ENCODE peak calls at places on chromosomes 6 and 20, in nine cellular contexts. V is activated T-helper 1 cell treated with Interleukin-2 at 50 U/mL for 16 hours; P is stimulated activated CD8-positive, alpha-beta memory T cell treated with anti-CD3 and anti-CD28 coated beads, Interleukin-4, amount 100 ng/mL, for 48 hours; E is effector memory CD8-positive, alpha-beta T cell; U is stimulated activated CD4-positive, alpha-beta T cell treated with anti-CD3 and anti-CD28 coated beads, Interleukin-4, amount 100 ng/mL, for 4 hours; O is GM04504; L is A673; S is Daoy; F is M059J. K is an unnamed sample.

GRCh38 chr6:77457720-77458349 is 5.5 kb downstream of the HTR1B start:
- DNase-seq in V (no peak), P (peak; percentile 65), E (no peak), U (no peak), O (peak; percentile 74), L (peak; percentile 79), S (peak; percentile 55), F (peak; percentile 89), K (peak; percentile 38)

GRCh38 chr6:39931607-39932006 is 2.7 kb downstream of the MOCS1 start:
- DNase-seq in V (no peak), P (no peak), E (no peak), U (no peak), O (no peak), L (no peak), S (no peak), F (no peak), K (no peak)

GRCh38 chr6:113813207-113813606 is 43.9 kb upstream of the MARCKS start:
- DNase-seq in V (no peak), P (no peak), E (no peak), U (no peak), O (peak; percentile 41), L (no peak), S (peak; percentile 56), F (peak; percentile 82), K (no peak)

GRCh38 chr6:133697666-133698065 is 191.2 kb upstream of the TCF21 start:
- DNase-seq in V (no peak), P (no peak), E (no peak), U (no peak), O (peak; percentile 44), L (peak; percentile 32), S (no peak), F (peak; percentile 11), K (no peak)

GRCh38 chr6:33740204-33740608 is 6.5 kb downstream of the IP6K3 start:
- DNase-seq in V (no peak), P (no peak), E (no peak), U (no peak), O (no peak), L (no peak), S (no peak), F (no peak), K (no peak)

GRCh38 chr6:90466191-90466940 is 120.5 kb downstream of the MAP3K7 start:
- DNase-seq in V (no peak), P (no peak), E (no peak), U (no peak), O (no peak), L (no peak), S (peak; percentile 29), F (peak; percentile 32), K (no peak)

GRCh38 chr6:122956376-122956775 is 39.7 kb upstream of the CLVS2 start:
- DNase-seq in V (no peak), P (no peak), E (no peak), U (no peak), O (no peak), L (no peak), S (no peak), F (no peak), K (no peak)

GRCh38 chr6:151765444-151765886 is 42.0 kb upstream of the ESR1 start:
- DNase-seq in V (no peak), P (peak; percentile 43), E (peak; percentile 18), U (no peak), O (peak; percentile 55), L (peak; percentile 81), S (peak; percentile 61), F (peak; percentile 72), K (peak; percentile 31)

GRCh38 chr6:149476789-149477455 is 7.9 kb downstream of the ZC3H12D start:
- DNase-seq in V (no peak), P (no peak), E (no peak), U (no peak), O (no peak), L (no peak), S (no peak), F (no peak), K (no peak)

GRCh38 chr20:40545478-40545877 is 143.6 kb downstream of the MAFB start:
- DNase-seq in V (no peak), P (no peak), E (no peak), U (no peak), O (no peak), L (no peak), S (no peak), F (no peak), K (no peak)

GRCh38 chr6:37820713-37821069 is 1.2 kb downstream of the ZFAND3 start:
- DNase-seq in V (no peak), P (no peak), E (no peak), U (no peak), O (no peak), L (no peak), S (no peak), F (no peak), K (no peak)

GRCh38 chr20:358891-359555 is 12.1 kb downstream of the NRSN2 start:
- DNase-seq in V (no peak), P (no peak), E (no peak), U (no peak), O (no peak), L (no peak), S (no peak), F (no peak), K (no peak)

GRCh38 chr6:53938810-53939209 is 144.0 kb downstream of the LRRC1 start:
- DNase-seq in V (no peak), P (no peak), E (no peak), U (no peak), O (no peak), L (no peak), S (no peak), F (peak; percentile 75), K (no peak)

GRCh38 chr6:579339-579738 is 77.6 kb downstream of the HUS1B start:
- DNase-seq in V (no peak), P (no peak), E (no peak), U (no peak), O (peak; percentile 15), L (peak; percentile 45), S (no peak), F (no peak), K (no peak)

GRCh38 chr20:36462440-36463211 is 78.7 kb upstream of the MYL9 start:
- DNase-seq in V (no peak), P (peak; percentile 35), E (no peak), U (no peak), O (peak; percentile 39), L (no peak), S (peak; percentile 82), F (peak; percentile 80), K (no peak)

GRCh38 chr20:57194154-57194553 is 72.3 kb downstream of the BMP7 start:
- DNase-seq in V (no peak), P (no peak), E (no peak), U (no peak), O (no peak), L (no peak), S (no peak), F (no peak), K (no peak)

GRCh38 chr6:71675386-71675785 is 211.0 kb upstream of the RIMS1 start:
- DNase-seq in V (no peak), P (no peak), E (no peak), U (no peak), O (no peak), L (no peak), S (no peak), F (no peak), K (no peak)

GRCh38 chr6:104642871-104643270 is 216.8 kb downstream of the HACE1 start:
- DNase-seq in V (no peak), P (no peak), E (no peak), U (no peak), O (no peak), L (peak; percentile 14), S (no peak), F (peak; percentile 65), K (no peak)

GRCh38 chr20:35604444-35604750 is 11.2 kb upstream of the SPAG4 start:
- DNase-seq in V (no peak), P (peak; percentile 49), E (no peak), U (no peak), O (no peak), L (no peak), S (no peak), F (no peak), K (no peak)

GRCh38 chr6:138973481-138974140 is 14.4 kb downstream of the REPS1 start:
- DNase-seq in V (no peak), P (no peak), E (no peak), U (no peak), O (no peak), L (no peak), S (peak; percentile 35), F (peak; percentile 85), K (no peak)

GRCh38 chr20:24977797-24978196 is 14.8 kb downstream of the APMAP start:
- DNase-seq in V (no peak), P (no peak), E (no peak), U (no peak), O (no peak), L (no peak), S (no peak), F (no peak), K (no peak)

GRCh38 chr6:42028234-42029061 is 21.9 kb upstream of the TAF8 start:
- DNase-seq in V (no peak), P (peak; percentile 46), E (no peak), U (no peak), O (no peak), L (no peak), S (peak; percentile 92), F (peak; percentile 76), K (no peak)

GRCh38 chr6:21615504-21615903 is 22.0 kb downstream of the SOX4 start:
- DNase-seq in V (no peak), P (no peak), E (no peak), U (no peak), O (no peak), L (no peak), S (peak; percentile 43), F (peak; percentile 55), K (no peak)

GRCh38 chr20:8265588-8265987 is 133.5 kb downstream of the PLCB1 start:
- DNase-seq in V (no peak), P (no peak), E (no peak), U (no peak), O (no peak), L (no peak), S (no peak), F (no peak), K (no peak)

GRCh38 chr6:97218912-97219311 is 64.1 kb downstream of the MMS22L start:
- DNase-seq in V (no peak), P (no peak), E (no peak), U (no peak), O (no peak), L (no peak), S (no peak), F (no peak), K (no peak)

GRCh38 chr20:63457737-63458136 is 14.7 kb downstream of the KCNQ2 start:
- DNase-seq in V (no peak), P (no peak), E (no peak), U (no peak), O (no peak), L (peak; percentile 59), S (peak; percentile 74), F (peak; percentile 89), K (no peak)

GRCh38 chr6:107550241-107550840 is 60.4 kb downstream of the SOBP start:
- DNase-seq in V (no peak), P (no peak), E (no peak), U (no peak), O (no peak), L (no peak), S (no peak), F (no peak), K (no peak)

GRCh38 chr20:54028276-54029011 is 42.0 kb downstream of the BCAS1 start:
- DNase-seq in V (no peak), P (no peak), E (no peak), U (no peak), O (no peak), L (no peak), S (no peak), F (no peak), K (no peak)

GRCh38 chr20:19964289-19965263 is 52.6 kb upstream of the NAA20 start:
- DNase-seq in V (no peak), P (no peak), E (no peak), U (no peak), O (peak; percentile 83), L (no peak), S (peak; percentile 68), F (peak; percentile 80), K (no peak)

GRCh38 chr6:107670792-107671199 is 153.3 kb downstream of the SCML4 start:
- DNase-seq in V (no peak), P (no peak), E (no peak), U (no peak), O (no peak), L (peak; percentile 28), S (peak; percentile 69), F (peak; percentile 78), K (no peak)

GRCh38 chr6:5763407-5763806 is 243.3 kb downstream of the NRN1 start:
- DNase-seq in V (no peak), P (no peak), E (no peak), U (no peak), O (no peak), L (no peak), S (peak; percentile 31), F (peak; percentile 77), K (no peak)